ENCODE peak calls at places on chromosomes 2 and 18, in four cellular contexts. H is uterus, U is heart right ventricle, R is esophagus squamous epithelium. L is an unnamed sample.

GRCh38 chr2:172643142-172643541 is 87.3 kb downstream of the PDK1 start:
- DNase-seq in H (no peak), U (no peak), R (no peak), L (no peak)

GRCh38 chr2:20050104-20050711 is 1.2 kb downstream of the LAPTM4A start:
- DNase-seq in H (no peak), U (no peak), R (no peak), L (no peak)

GRCh38 chr2:21067863-21068537 is 24.1 kb upstream of the APOB start:
- DNase-seq in H (no peak), U (no peak), R (no peak), L (no peak)

GRCh38 chr2:120977582-120978358 is 242.1 kb downstream of the GLI2 start:
- DNase-seq in H (no peak), U (no peak), R (no peak), L (no peak)

GRCh38 chr2:165877565-165878550 is 75.7 kb downstream of the TTC21B start:
- DNase-seq in H (no peak), U (no peak), R (no peak), L (no peak)

GRCh38 chr2:74041726-74042125 is 57.0 kb downstream of the TET3 start:
- DNase-seq in H (no peak), U (no peak), R (no peak), L (no peak)

GRCh38 chr2:240465765-240466578 is 30.5 kb downstream of the GPC1 start:
- DNase-seq in H (peak; percentile 15), U (peak; percentile 20), R (no peak), L (no peak)

GRCh38 chr18:40911582-40912254 is 1043.3 kb upstream of the PIK3C3 start:
- DNase-seq in H (no peak), U (no peak), R (no peak), L (no peak)

GRCh38 chr18:11392292-11392691 is 217.1 kb upstream of the SLC35G4 start:
- DNase-seq in H (no peak), U (no peak), R (no peak), L (no peak)

GRCh38 chr2:44929680-44930273 is 11.7 kb upstream of the SIX3 start:
- DNase-seq in H (no peak), U (no peak), R (no peak), L (no peak)

GRCh38 chr2:70656421-70657010 is 102.9 kb upstream of the TGFA start:
- DNase-seq in H (no peak), U (no peak), R (no peak), L (no peak)

GRCh38 chr2:149645391-149645790 is 57.8 kb upstream of the MMADHC start:
- DNase-seq in H (no peak), U (no peak), R (no peak), L (no peak)

GRCh38 chr18:11419336-11419735 is 190.1 kb upstream of the SLC35G4 start:
- DNase-seq in H (no peak), U (no peak), R (no peak), L (no peak)

GRCh38 chr18:79553154-79553553 is 126.4 kb upstream of the CTDP1 start:
- DNase-seq in H (no peak), U (no peak), R (no peak), L (peak; percentile 36)

GRCh38 chr2:241940329-241940728 is 70.8 kb downstream of the RTP5 start:
- DNase-seq in H (no peak), U (no peak), R (no peak), L (no peak)

GRCh38 chr2:172698041-172698863 is 37.4 kb upstream of the RAPGEF4 start:
- DNase-seq in H (no peak), U (no peak), R (no peak), L (no peak)

GRCh38 chr2:21438949-21439348 is 315.2 kb downstream of the TDRD15 start:
- DNase-seq in H (no peak), U (no peak), R (no peak), L (no peak)

GRCh38 chr2:203002054-203002821 is 12.4 kb upstream of the NBEAL1 start:
- DNase-seq in H (no peak), U (no peak), R (no peak), L (no peak)

GRCh38 chr2:3267549-3267867 is 110.1 kb downstream of the EIPR1 start:
- DNase-seq in H (no peak), U (no peak), R (no peak), L (no peak)

GRCh38 chr18:13638684-13639083 is 87.7 kb downstream of the FAM210A start:
- DNase-seq in H (no peak), U (no peak), R (no peak), L (no peak)

GRCh38 chr2:42917374-42918017 is 125.1 kb upstream of the HAAO start:
- DNase-seq in H (peak; percentile 68), U (peak; percentile 80), R (no peak), L (no peak)

GRCh38 chr18:33579147-33579867 is 1.3 kb downstream of the ASXL3 start:
- DNase-seq in H (no peak), U (no peak), R (no peak), L (no peak)

GRCh38 chr18:73043231-73044000 is 175.6 kb upstream of the NETO1 start:
- DNase-seq in H (no peak), U (no peak), R (no peak), L (no peak)

GRCh38 chr2:55010149-55010591 is 40.1 kb downstream of the RTN4 start:
- DNase-seq in H (no peak), U (peak; percentile 43), R (no peak), L (peak; percentile 33)

GRCh38 chr18:45920367-45920766 is 46.8 kb downstream of the EPG5 start:
- DNase-seq in H (peak; percentile 25), U (peak; percentile 84), R (no peak), L (peak; percentile 82)

GRCh38 chr18:3015203-3015590 is 2.3 kb upstream of the LPIN2 start:
- DNase-seq in H (no peak), U (no peak), R (no peak), L (no peak)

DNA sequence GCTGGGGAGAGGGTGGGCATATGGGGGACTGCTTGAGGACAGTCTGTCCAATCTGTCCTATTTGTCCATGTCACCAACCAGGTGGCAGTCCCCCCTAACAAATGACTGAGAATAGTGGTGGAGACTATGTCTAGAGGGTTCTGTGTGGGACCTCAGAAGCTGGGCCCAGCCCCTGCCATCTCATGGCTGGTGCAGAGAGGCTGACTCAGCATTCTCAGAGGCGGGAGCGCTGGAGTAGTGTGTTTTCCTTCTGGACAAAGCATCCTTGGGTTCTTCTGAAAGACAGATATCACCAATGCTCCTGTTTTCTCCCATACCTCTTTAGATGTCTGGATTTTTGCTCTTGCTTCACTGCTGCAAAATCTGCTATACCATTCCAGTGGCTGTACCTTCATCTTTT is 44.1 kb upstream of the SP140L start:
- DNase-seq in H (no peak), U (no peak), R (no peak), L (no peak)
- H3K4me3 ChIP-seq in H (no peak overlapping the region), U (no peak overlapping the region), R (no peak overlapping the region), L (no peak overlapping the region)

GRCh38 chr18:49811151-49811938 is 2.0 kb downstream of the ACAA2 start:
- DNase-seq in H (no peak), U (no peak), R (no peak), L (no peak)
- H3K27ac ChIP-seq in H (no peak overlapping the region), U (no peak overlapping the region), R (peak overlapping the region; percentile 22), L (no peak overlapping the region)

GRCh38 chr2:196131384-196131861 is 40.0 kb downstream of the STK17B start:
- DNase-seq in H (no peak), U (peak; percentile 16), R (no peak), L (no peak)

GRCh38 chr2:196130039-196130825 is 41.1 kb downstream of the STK17B start:
- DNase-seq in H (no peak), U (no peak), R (no peak), L (no peak)

GRCh38 chr2:196136151-196136550 is 35.2 kb downstream of the STK17B start:
- DNase-seq in H (no peak), U (no peak), R (no peak), L (no peak)

GRCh38 chr2:196128749-196129148 is 42.6 kb downstream of the STK17B start:
- DNase-seq in H (no peak), U (no peak), R (no peak), L (no peak)

GRCh38 chr2:196131949-196132925 is 39.1 kb downstream of the STK17B start:
- DNase-seq in H (no peak), U (no peak), R (no peak), L (no peak)
- H3K9me3 ChIP-seq in H (peaks cover 28% of the 10 kb centered on the region), U (peaks cover 75% of the 10 kb centered on the region), R (peaks cover 34% of the 10 kb centered on the region), L (peaks cover 34% of the 10 kb centered on the region)

DNA sequence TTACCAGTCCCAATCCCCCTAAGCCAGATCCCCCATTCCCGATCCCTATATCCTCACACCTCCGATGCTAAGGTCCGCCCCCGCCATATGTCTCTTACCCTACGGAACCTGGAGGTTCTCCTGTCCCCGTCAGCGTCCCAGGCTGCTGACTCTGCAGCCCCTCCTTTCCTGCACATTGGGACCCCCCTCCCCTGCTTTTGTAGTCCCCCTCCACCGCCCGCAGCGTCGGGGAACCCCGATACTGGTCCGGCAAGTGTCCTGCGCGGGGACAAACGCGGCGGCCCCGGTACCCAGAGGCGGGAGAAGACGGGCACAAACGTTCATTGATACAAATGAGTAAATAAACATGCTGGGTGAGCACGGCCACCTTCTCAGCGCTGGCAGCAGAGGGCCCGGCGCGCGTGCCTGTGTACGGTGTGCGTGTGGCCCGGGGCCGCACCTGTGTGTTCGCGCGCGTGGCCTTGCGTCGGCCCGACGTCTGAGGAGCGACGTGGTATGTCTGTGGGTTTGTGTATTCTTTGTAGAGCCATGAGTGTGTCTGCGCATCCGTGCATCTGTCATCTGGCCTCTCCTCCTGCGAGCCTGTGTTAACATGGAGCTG is 2.0 kb upstream of the CYP26B1 start:
- DNase-seq in H (peak; percentile 15), U (peak; percentile 5), R (no peak), L (no peak)
- H3K4me3 ChIP-seq in H (no peak overlapping the region), U (peak overlapping the region; percentile 54), R (peak overlapping the region; percentile 50), L (peak overlapping the region; percentile 73)

L was measured in psoas muscle.